ENCODE peak calls at places on chromosome 14, in five cellular contexts. O is AG10803, X is pancreas, A is endothelial cell, R is body of pancreas. K is an unnamed sample.

GRCh38 chr14:53847057-53847456 is 109.6 kb downstream of the BMP4 start:
- DNase-seq in O (no peak), X (no peak), A (no peak), R (no peak), K (no peak)

GRCh38 chr14:75825147-75825592 is 156.6 kb downstream of the TGFB3 start:
- DNase-seq in O (no peak), X (no peak), A (no peak), R (no peak), K (no peak)

GRCh38 chr14:71651228-71651627 is 281.0 kb upstream of the RGS6 start:
- DNase-seq in O (peak), X (no peak), A (no peak), R (no peak), K (no peak)

GRCh38 chr14:32826404-32827082 is 112.1 kb upstream of the NPAS3 start:
- DNase-seq in O (peak), X (no peak), A (no peak), R (no peak), K (no peak)

GRCh38 chr14:68735836-68736235 is 57.0 kb downstream of the ZFP36L1 start:
- DNase-seq in O (peak), X (no peak), A (no peak), R (no peak), K (no peak)

GRCh38 chr14:49044981-49045380 is 541.2 kb downstream of the RPS29 start:
- DNase-seq in O (no peak), X (no peak), A (no peak), R (no peak), K (no peak)

GRCh38 chr14:90642239-90642717 is 174.0 kb downstream of the TTC7B start:
- DNase-seq in O (peak), X (no peak), A (no peak), R (no peak), K (no peak)

GRCh38 chr14:34038358-34039057 is 87.6 kb upstream of the EGLN3 start:
- DNase-seq in O (no peak), X (no peak), A (no peak), R (no peak), K (no peak)

GRCh38 chr14:54662491-54663116 is 95.7 kb downstream of the SAMD4A start:
- DNase-seq in O (no peak), X (no peak), A (no peak), R (no peak), K (no peak)

GRCh38 chr14:82500222-82500621 is 966.6 kb upstream of the SEL1L start:
- DNase-seq in O (no peak), X (no peak), A (no peak), R (no peak), K (no peak)

GRCh38 chr14:50089213-50089612 is 27.2 kb downstream of the VCPKMT start:
- DNase-seq in O (no peak), X (no peak), A (no peak), R (no peak), K (no peak)

GRCh38 chr14:90578283-90578985 is 181.6 kb downstream of the CALM1 start:
- DNase-seq in O (no peak), X (no peak), A (no peak), R (no peak), K (no peak)

GRCh38 chr14:61503167-61503801 is 181.9 kb downstream of the PRKCH start:
- DNase-seq in O (peak), X (no peak), A (no peak), R (no peak), K (no peak)

GRCh38 chr14:28756896-28757570 is 9.6 kb upstream of the FOXG1 start:
- DNase-seq in O (peak), X (no peak), A (peak), R (no peak), K (no peak)

GRCh38 chr14:35004839-35005238 is 22.0 kb downstream of the SRP54 start:
- DNase-seq in O (no peak), X (no peak), A (no peak), R (no peak), K (no peak)

GRCh38 chr14:21091784-21092146 is 6.7 kb downstream of the ZNF219 start:
- DNase-seq in O (no peak), X (no peak), A (no peak), R (no peak), K (peak)

GRCh38 chr14:88039197-88039596 is 34.3 kb downstream of the GPR65 start:
- DNase-seq in O (no peak), X (no peak), A (no peak), R (no peak), K (no peak)

GRCh38 chr14:69612014-69612758 is 790 bp downstream of the SUSD6 start:
- DNase-seq in O (peak), X (peak), A (peak), R (peak), K (no peak)

GRCh38 chr14:70018246-70018645 is 139.0 kb downstream of the SMOC1 start:
- DNase-seq in O (no peak), X (no peak), A (no peak), R (no peak), K (no peak)

GRCh38 chr14:99892406-99892805 is 99.2 kb downstream of the EML1 start:
- DNase-seq in O (no peak), X (no peak), A (no peak), R (no peak), K (no peak)

GRCh38 chr14:98926151-98926550 is 345.8 kb downstream of the BCL11B start:
- DNase-seq in O (no peak), X (no peak), A (no peak), R (no peak), K (no peak)

GRCh38 chr14:75752907-75753594 is 92.0 kb downstream of the TTLL5 start:
- DNase-seq in O (peak), X (no peak), A (no peak), R (no peak), K (no peak)

GRCh38 chr14:54339771-54340170 is 57.0 kb upstream of the CDKN3 start:
- DNase-seq in O (no peak), X (no peak), A (no peak), R (no peak), K (no peak)

GRCh38 chr14:91714805-91715204 is 17.1 kb downstream of the CATSPERB start:
- DNase-seq in O (no peak), X (no peak), A (no peak), R (no peak), K (no peak)
- TF ChIP-seq CTCF in O (no peak), X (no peak), A (no peak), R (no peak), K (no peak)

DNA sequence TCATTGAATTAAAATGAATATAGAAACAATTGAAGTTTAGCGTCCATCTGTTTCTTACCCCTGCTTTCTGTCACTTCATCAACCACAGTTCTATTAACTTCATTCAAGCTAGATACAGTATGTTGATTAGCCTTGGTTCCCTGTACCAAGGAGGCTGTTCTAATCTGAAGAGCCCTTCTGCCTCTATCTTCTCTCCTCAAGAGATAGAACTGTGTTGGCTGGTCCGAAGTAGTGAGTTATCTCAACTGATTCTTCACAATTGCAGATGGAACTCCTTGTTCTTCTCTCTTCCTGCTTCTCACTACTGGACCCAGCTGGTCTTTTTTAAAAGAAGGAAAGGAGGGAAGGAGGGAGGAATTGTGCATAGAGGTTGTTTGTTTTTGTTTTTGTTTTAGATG is 82.1 kb upstream of the TRAF3 start:
- DNase-seq in O (no peak), X (no peak), A (no peak), R (no peak), K (no peak)
- TF ChIP-seq CTCF in O (no peak), X (no peak), A (no peak), R (no peak), K (no peak)

GRCh38 chr14:62667515-62667914 is 377.7 kb downstream of the KCNH5 start:
- DNase-seq in O (no peak), X (no peak), A (no peak), R (no peak), K (no peak)
- TF ChIP-seq CTCF in O (no peak), X (no peak), A (no peak), R (no peak), K (no peak)

GRCh38 chr14:36522347-36522971 is 2.4 kb upstream of the NKX2-1 start:
- DNase-seq in O (no peak), X (no peak), A (no peak), R (no peak), K (no peak)

GRCh38 chr14:36525746-36526099 is 5.7 kb upstream of the NKX2-1 start:
- DNase-seq in O (no peak), X (no peak), A (no peak), R (no peak), K (no peak)

GRCh38 chr14:36524874-36525745 is 5.1 kb upstream of the NKX2-1 start:
- DNase-seq in O (no peak), X (no peak), A (peak), R (peak), K (no peak)

GRCh38 chr14:36522972-36523685 is 3.1 kb upstream of the NKX2-1 start:
- DNase-seq in O (no peak), X (no peak), A (no peak), R (no peak), K (no peak)

DNA sequence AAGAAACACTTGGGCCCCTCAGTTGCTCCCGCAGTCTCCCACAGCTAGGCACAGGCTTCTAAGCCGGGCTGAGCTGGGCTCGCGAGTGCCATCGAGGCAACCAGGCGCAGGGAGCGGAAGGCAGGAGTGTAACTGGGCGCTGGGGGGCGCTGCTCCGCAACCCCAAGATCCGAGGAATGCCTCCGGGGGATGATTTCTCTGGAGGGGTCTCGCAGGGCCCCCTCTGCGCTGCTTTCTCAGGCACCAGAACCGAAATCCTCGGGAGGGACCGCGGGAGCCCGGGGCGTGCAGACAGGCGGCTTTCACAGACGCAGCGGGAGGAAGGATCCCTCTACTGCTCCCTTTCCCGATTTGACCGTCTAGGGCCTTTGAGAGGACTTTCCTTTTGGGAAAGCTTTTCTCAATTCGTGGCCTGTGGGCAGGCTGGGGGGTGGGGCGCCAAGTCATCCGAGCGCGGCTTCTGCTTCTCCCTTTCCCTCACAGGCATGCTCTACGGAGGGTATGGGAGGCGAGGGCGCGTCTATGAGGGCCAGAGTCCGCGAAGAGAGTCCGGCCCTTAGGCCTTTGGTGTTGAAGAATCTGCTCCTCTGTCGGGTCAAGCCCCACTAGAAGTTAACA is 4.3 kb upstream of the NKX2-1 start:
- DNase-seq in O (no peak), X (no peak), A (no peak), R (no peak), K (no peak)
- TF ChIP-seq CTCF in O (no peak), X (no peak), A (peak), R (no peak), K (no peak)

GRCh38 chr14:106067935-106068334 is 541.6 kb downstream of the TMEM121 start:
- DNase-seq in O (no peak), X (no peak), A (no peak), R (no peak), K (no peak)
- TF ChIP-seq CTCF in O (no peak), X (no peak), A (no peak), R (no peak), K (no peak)

DNA sequence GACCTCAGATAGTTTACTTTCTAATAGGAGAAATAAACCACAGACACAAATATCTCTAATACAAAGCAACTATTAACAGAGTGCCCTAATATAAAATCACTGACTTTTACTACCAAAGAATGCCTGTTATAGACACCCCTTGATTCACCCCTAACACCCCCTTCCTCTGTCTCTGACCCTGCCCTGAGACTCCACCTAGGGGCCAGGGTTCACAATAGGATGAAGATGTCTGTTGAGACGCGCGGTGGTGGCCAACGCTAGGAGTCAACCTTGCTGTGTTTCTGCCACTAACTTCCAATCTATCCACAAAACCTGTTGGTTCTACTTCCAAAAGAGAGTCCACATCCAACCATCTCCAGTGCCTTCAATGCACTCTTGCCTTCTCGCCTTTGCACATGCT is 10.9 kb upstream of the TC2N start:
- DNase-seq in O (no peak), X (no peak), A (no peak), R (no peak), K (no peak)
- TF ChIP-seq CTCF in O (no peak), X (no peak), A (no peak), R (no peak), K (no peak)

GRCh38 chr14:76866469-76866868 is 40.3 kb downstream of the LRRC74A start:
- DNase-seq in O (no peak), X (no peak), A (no peak), R (no peak), K (no peak)

GRCh38 chr14:76868453-76869170 is 42.4 kb downstream of the LRRC74A start:
- DNase-seq in O (no peak), X (no peak), A (no peak), R (no peak), K (no peak)

GRCh38 chr14:76867536-76868452 is 41.6 kb downstream of the LRRC74A start:
- DNase-seq in O (no peak), X (no peak), A (no peak), R (no peak), K (no peak)

GRCh38 chr14:76872796-76873432 is 46.7 kb downstream of the LRRC74A start:
- DNase-seq in O (peak), X (peak), A (peak), R (peak), K (peak)

GRCh38 chr14:76870146-76870545 is 43.9 kb downstream of the LRRC74A start:
- DNase-seq in O (no peak), X (no peak), A (peak), R (no peak), K (no peak)
- TF ChIP-seq CTCF in O (peak), X (no peak), A (peak), R (no peak), K (peak)

GRCh38 chr14:96698846-96699543 is 98.2 kb upstream of the VRK1 start:
- DNase-seq in O (no peak), X (no peak), A (no peak), R (no peak), K (no peak)
- TF ChIP-seq CTCF in O (no peak), X (no peak), A (no peak), R (no peak), K (peak)

GRCh38 chr14:23006544-23007419 is 3.2 kb downstream of the C14orf93 start:
- DNase-seq in O (peak), X (peak), A (peak), R (peak), K (peak)
- TF ChIP-seq CTCF in O (peak), X (no peak), A (no peak), R (no peak), K (peak)

GRCh38 chr14:77251870-77252269 is 19.1 kb downstream of the NGB start:
- DNase-seq in O (no peak), X (no peak), A (no peak), R (no peak), K (no peak)

GRCh38 chr14:77257700-77258099 is 13.3 kb downstream of the NGB start:
- DNase-seq in O (no peak), X (no peak), A (no peak), R (no peak), K (no peak)

GRCh38 chr14:77250927-77251326 is 20.1 kb downstream of the NGB start:
- DNase-seq in O (no peak), X (no peak), A (no peak), R (no peak), K (no peak)

GRCh38 chr14:77256694-77257093 is 14.3 kb downstream of the NGB start:
- DNase-seq in O (no peak), X (no peak), A (no peak), R (no peak), K (no peak)

GRCh38 chr14:77253333-77254190 is 17.4 kb downstream of the NGB start:
- DNase-seq in O (no peak), X (no peak), A (no peak), R (no peak), K (no peak)
- TF ChIP-seq CTCF in O (no peak), X (no peak), A (no peak), R (no peak), K (no peak)

K was measured in D721Med.